ENCODE peak calls at places on chromosomes 16 and 17, in six cellular contexts. Z is transverse colon, Y is esophagus squamous epithelium, X is body of pancreas, N is IMR-90, R is testis. B is an unnamed sample.

GRCh38 chr16:4452674-4453073 is 21.8 kb downstream of the NMRAL1 start:
- DNase-seq in R (no peak), N (no peak), X (no peak), Z (no peak), Y (no peak), B (no peak)

GRCh38 chr16:57966133-57966805 is 4.7 kb downstream of the CNGB1 start:
- DNase-seq in Y (no peak), N (no peak), Z (no peak), X (no peak), R (no peak), B (no peak)

GRCh38 chr17:26818736-26819135 is 475.2 kb upstream of the WSB1 start:
- DNase-seq in Z (no peak), Y (no peak), R (no peak), X (no peak), N (peak), B (no peak)

GRCh38 chr17:14316131-14316854 is 15.4 kb downstream of the HS3ST3B1 start:
- DNase-seq in N (peak), X (no peak), Z (no peak), R (no peak), Y (no peak), B (no peak)

GRCh38 chr17:61575352-61575975 is 15.6 kb downstream of the NACA2 start:
- DNase-seq in R (no peak), Y (no peak), Z (no peak), X (no peak), N (peak), B (no peak)

GRCh38 chr16:842631-843560 is 42.4 kb upstream of the GNG13 start:
- DNase-seq in N (no peak), Y (no peak), Z (no peak), X (no peak), R (no peak), B (no peak)

GRCh38 chr16:569445-570254 is at the start of gene PIGQ:
- DNase-seq in N (peak), X (peak), Y (no peak), R (peak), Z (peak), B (peak)

GRCh38 chr16:66057056-66057455 is 309.4 kb upstream of the CDH5 start:
- DNase-seq in N (no peak), Y (no peak), Z (peak), R (no peak), X (no peak), B (no peak)

GRCh38 chr17:45332989-45333701 is 16.3 kb upstream of the MAP3K14 start:
- DNase-seq in Y (no peak), X (peak), N (no peak), R (no peak), Z (peak), B (peak)

GRCh38 chr16:13995194-13995593 is 75.2 kb downstream of the ERCC4 start:
- DNase-seq in Y (no peak), Z (no peak), X (no peak), N (no peak), R (no peak), B (no peak)

GRCh38 chr17:47729486-47729885 is 3.5 kb upstream of the TBX21 start:
- DNase-seq in Y (no peak), Z (no peak), N (no peak), X (no peak), R (no peak), B (no peak)

GRCh38 chr17:21200590-21201301 is 13.2 kb downstream of the TMEM11 start:
- DNase-seq in N (no peak), X (no peak), Y (no peak), R (no peak), Z (no peak), B (no peak)

GRCh38 chr17:43940630-43941029 is 1.6 kb downstream of the PPY start:
- DNase-seq in R (peak), Z (no peak), N (peak), Y (no peak), X (no peak), B (peak)

GRCh38 chr17:81534157-81535006 is 6.2 kb downstream of the FSCN2 start:
- DNase-seq in Z (no peak), X (no peak), R (no peak), N (no peak), Y (no peak), B (no peak)

GRCh38 chr17:80724723-80725388 is 180.2 kb downstream of the RPTOR start:
- DNase-seq in Z (no peak), Y (no peak), X (no peak), N (peak), R (no peak), B (no peak)

GRCh38 chr17:2023692-2024571 is 1.2 kb downstream of the RTN4RL1 start:
- DNase-seq in N (peak), R (peak), Z (peak), Y (no peak), X (peak), B (no peak)

GRCh38 chr16:85579199-85579598 is 33.9 kb upstream of the GSE1 start:
- DNase-seq in X (no peak), Z (no peak), N (no peak), Y (no peak), R (no peak), B (no peak)

GRCh38 chr16:69838417-69838990 is 76.4 kb downstream of the WWP2 start:
- DNase-seq in Z (peak), X (peak), Y (no peak), N (no peak), R (no peak), B (no peak)

GRCh38 chr17:18925187-18925586 is 26.8 kb upstream of the SLC5A10 start:
- DNase-seq in N (no peak), Y (no peak), X (no peak), Z (no peak), R (no peak), B (no peak)

GRCh38 chr16:85782476-85782875 is 16.9 kb downstream of the EMC8 start:
- DNase-seq in X (no peak), R (no peak), Z (no peak), N (peak), Y (no peak), B (no peak)

GRCh38 chr17:80892900-80893603 is 98.6 kb upstream of the CHMP6 start:
- DNase-seq in Z (no peak), N (peak), X (no peak), R (no peak), Y (no peak), B (no peak)

GRCh38 chr17:32267690-32268205 is 2.1 kb downstream of the RHBDL3 start:
- DNase-seq in N (no peak), R (no peak), Z (no peak), Y (no peak), X (no peak), B (no peak)

GRCh38 chr17:81713556-81714411 is 1.7 kb downstream of the SLC25A10 start:
- DNase-seq in Y (no peak), N (no peak), R (peak), X (peak), Z (peak), B (peak)

GRCh38 chr16:84545114-84545737 is 40.8 kb upstream of the MEAK7 start:
- DNase-seq in N (no peak), X (no peak), Y (no peak), R (no peak), Z (no peak), B (no peak)

GRCh38 chr16:11005611-11005975 is 61.2 kb downstream of the CLEC16A start:
- DNase-seq in N (peak), R (no peak), Y (no peak), X (no peak), Z (no peak), B (no peak)

GRCh38 chr17:49022391-49022941 is 25.3 kb downstream of the IGF2BP1 start:
- DNase-seq in R (peak), N (peak), X (peak), Y (no peak), Z (no peak), B (no peak)

GRCh38 chr17:59494757-59495368 is 70.5 kb upstream of the DHX40 start:
- DNase-seq in N (no peak), R (no peak), Z (no peak), Y (no peak), X (no peak), B (no peak)

GRCh38 chr17:17645961-17646360 is 35.3 kb upstream of the RAI1 start:
- DNase-seq in R (no peak), N (peak), X (no peak), Z (no peak), Y (no peak), B (no peak)

GRCh38 chr16:56371383-56371937 is 53.9 kb downstream of the AMFR start:
- DNase-seq in X (no peak), N (no peak), R (no peak), Z (no peak), Y (no peak), B (no peak)

GRCh38 chr16:74771656-74772315 is 2.8 kb downstream of the FA2H start:
- DNase-seq in Z (no peak), N (no peak), R (no peak), Y (no peak), X (no peak), B (no peak)

GRCh38 chr16:23410176-23410575 is 42.8 kb downstream of the COG7 start:
- DNase-seq in Z (no peak), N (peak), X (no peak), Y (no peak), R (no peak), B (no peak)

GRCh38 chr17:42751628-42752027 is 6.8 kb upstream of the EZH1 start:
- DNase-seq in X (no peak), R (no peak), Z (no peak), Y (no peak), N (peak), B (peak)

GRCh38 chr16:77993111-77993571 is 29.2 kb upstream of the CLEC3A start:
- DNase-seq in R (no peak), Z (no peak), Y (no peak), N (peak), X (no peak), B (no peak)

GRCh38 chr17:28950017-28950751 is 1.1 kb downstream of the PHF12 start:
- DNase-seq in Z (peak), R (peak), X (peak), Y (no peak), N (peak), B (peak)

DNA sequence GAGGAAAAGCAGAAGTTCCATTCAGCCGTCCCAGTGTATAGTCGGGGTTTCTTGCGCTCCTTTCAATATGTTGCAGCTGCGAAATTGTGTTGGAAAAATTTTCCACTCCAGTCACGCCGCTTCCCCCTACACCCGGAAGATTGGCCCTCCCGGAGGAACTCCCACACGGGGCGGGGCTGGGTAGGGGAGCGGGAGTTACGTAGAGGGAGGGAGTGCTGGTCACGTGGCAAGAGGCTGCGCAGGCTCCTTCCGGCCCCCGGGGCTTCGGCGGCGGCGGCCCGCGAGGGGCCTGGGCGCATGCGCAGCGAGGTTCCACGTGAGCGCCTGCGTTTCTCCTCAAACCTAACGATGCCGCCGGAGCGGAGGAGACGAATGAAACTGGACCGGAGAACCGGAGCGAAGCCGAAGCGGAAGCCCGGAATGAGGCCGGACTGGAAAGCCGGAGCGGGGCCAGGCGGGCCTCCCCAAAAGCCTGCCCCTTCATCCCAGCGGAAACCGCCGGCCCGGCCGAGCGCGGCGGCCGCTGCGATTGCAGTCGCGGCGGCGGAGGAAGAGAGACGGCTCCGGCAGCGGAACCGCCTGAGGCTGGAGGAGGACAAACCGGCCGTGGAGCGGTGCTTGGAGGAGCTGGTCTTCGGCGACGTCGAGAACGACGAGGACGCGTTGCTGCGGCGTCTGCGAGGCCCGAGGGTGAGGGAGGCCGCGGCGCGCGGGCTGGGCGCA is at the start of gene UTP18:
- DNase-seq in Y (peak), X (peak), Z (peak), R (peak), N (peak), B (peak)
- TF ChIP-seq POLR2A in Y (no peak), X (peak), Z (peak), R (no peak), N (peak), B (peak)

GRCh38 chr16:67148656-67149275 is 2.0 kb downstream of the B3GNT9 start:
- DNase-seq in Z (no peak), X (no peak), R (no peak), N (no peak), Y (no peak), B (no peak)

GRCh38 chr16:67150833-67151396 is at the start of gene B3GNT9:
- DNase-seq in R (peak), Z (peak), N (peak), Y (no peak), X (no peak), B (peak)

GRCh38 chr16:67150058-67150832 is 553 bp downstream of the B3GNT9 start:
- DNase-seq in Z (no peak), N (peak), R (peak), X (no peak), Y (no peak), B (no peak)

GRCh38 chr16:67148221-67148620 is 2.6 kb downstream of the B3GNT9 start:
- DNase-seq in X (no peak), N (no peak), Y (no peak), R (no peak), Z (no peak), B (no peak)

GRCh38 chr16:67149276-67150057 is 1.3 kb downstream of the B3GNT9 start:
- DNase-seq in N (no peak), X (no peak), R (no peak), Z (no peak), Y (no peak), B (peak)
- TF ChIP-seq POLR2A in N (no peak), X (no peak), R (no peak), Z (no peak), Y (no peak), B (no peak)

GRCh38 chr17:78716814-78717393 is 65.2 kb downstream of the CYTH1 start:
- DNase-seq in R (peak), X (peak), Y (no peak), N (peak), Z (peak), B (no peak)
- TF ChIP-seq POLR2A in R (no peak), X (no peak), Y (no peak), N (no peak), Z (no peak), B (no peak)

DNA sequence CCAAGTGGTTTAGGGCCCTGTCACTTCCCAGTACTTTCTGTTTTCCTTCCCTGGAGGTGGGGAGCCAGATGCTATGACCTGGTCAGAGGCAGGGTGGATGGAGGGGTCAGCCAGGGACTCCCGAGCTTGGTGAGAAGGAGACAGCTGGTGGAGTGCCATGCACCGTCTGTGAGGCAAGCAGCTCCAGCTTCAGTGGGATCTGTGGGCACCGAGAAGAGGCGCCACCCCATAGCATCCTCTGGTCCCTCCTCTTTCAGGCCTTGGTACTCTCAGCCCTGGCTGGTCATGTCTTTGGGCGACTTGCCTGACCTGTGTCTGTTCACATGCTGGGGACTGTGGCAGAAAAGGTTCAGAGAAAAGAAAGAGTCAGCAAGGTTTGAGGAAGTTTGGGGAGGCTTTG is 299.3 kb upstream of the N4BP1 start:
- DNase-seq in Y (no peak), X (peak), R (no peak), N (no peak), Z (no peak), B (no peak)
- TF ChIP-seq POLR2A in Y (no peak), X (no peak), R (no peak), N (no peak), Z (no peak), B (no peak)

GRCh38 chr17:75722076-75722475 is 817 bp downstream of the ITGB4 start:
- DNase-seq in Z (peak), X (peak), R (no peak), Y (no peak), N (no peak), B (no peak)

GRCh38 chr17:75722542-75723095 is 1.4 kb downstream of the ITGB4 start:
- DNase-seq in Z (no peak), X (no peak), N (no peak), R (no peak), Y (no peak), B (no peak)

GRCh38 chr17:75721463-75722011 is 278 bp downstream of the ITGB4 start:
- DNase-seq in R (no peak), N (no peak), X (peak), Y (no peak), Z (peak), B (no peak)

GRCh38 chr17:75719732-75720131 is 1.5 kb upstream of the ITGB4 start:
- DNase-seq in R (no peak), Z (no peak), Y (no peak), X (no peak), N (no peak), B (no peak)

GRCh38 chr17:75720656-75721462 is at the start of gene ITGB4:
- DNase-seq in Y (no peak), N (no peak), Z (peak), R (no peak), X (peak), B (peak)
- TF ChIP-seq POLR2A in Y (no peak), N (no peak), Z (peak), R (no peak), X (peak), B (peak)

B was measured in erythroblast.